ENCODE peak calls at places on chromosomes 12 and 14, in nine cellular contexts. G is brain microvascular endothelial cell; Q is stromal cell of bone marrow; I is ACHN; D is AG08396; L is NCI-H1105 treated with DMSO at 0.1 percent for 48 hours; O is stimulated activated naive CD8-positive, alpha-beta T cell treated with anti-CD3 and anti-CD28 coated beads, Interleukin-15, amount 100 ng/mL, for 72 hours; A is HuH-7.5; F is effector CD4-positive, alpha-beta T cell. T is an unnamed sample.

GRCh38 chr14:52080817-52081755 is 12.2 kb upstream of the NID2 start:
- DNase-seq in Q (peak; percentile 93), I (peak; percentile 93), F (no peak), A (no peak), O (no peak), L (peak; percentile 22), G (peak; percentile 96), D (peak; percentile 76), T (peak; percentile 81)

GRCh38 chr12:57085999-57086950 is 2.6 kb upstream of the NAB2 start:
- DNase-seq in G (peak; percentile 66), L (peak; percentile 42), F (peak; percentile 33), O (peak; percentile 49), D (peak; percentile 67), A (no peak), Q (peak; percentile 47), I (peak; percentile 89), T (peak; percentile 38)

GRCh38 chr14:77923131-77923933 is 123.4 kb downstream of the ADCK1 start:
- DNase-seq in F (no peak), A (no peak), Q (no peak), I (no peak), L (no peak), D (no peak), O (no peak), G (no peak), T (no peak)

GRCh38 chr14:99363051-99363450 is 91.1 kb upstream of the BCL11B start:
- DNase-seq in D (no peak), Q (no peak), G (no peak), A (no peak), I (no peak), O (no peak), F (no peak), L (no peak), T (no peak)

GRCh38 chr14:67766035-67766680 is 50.2 kb downstream of the ZFYVE26 start:
- DNase-seq in I (no peak), F (no peak), O (no peak), L (no peak), D (no peak), G (no peak), A (no peak), Q (no peak), T (no peak)

GRCh38 chr14:104989951-104990303 is 4.3 kb downstream of the CLBA1 start:
- DNase-seq in I (no peak), D (no peak), Q (no peak), G (no peak), A (no peak), F (no peak), L (no peak), O (no peak), T (no peak)

GRCh38 chr12:19771858-19772257 is 332.6 kb downstream of the AEBP2 start:
- DNase-seq in A (no peak), L (no peak), Q (peak; percentile 68), D (peak; percentile 49), G (peak; percentile 75), F (no peak), O (no peak), I (no peak), T (no peak)

GRCh38 chr12:117284160-117284559 is 77.3 kb downstream of the NOS1 start:
- DNase-seq in O (no peak), D (no peak), I (no peak), F (no peak), G (no peak), Q (no peak), A (no peak), L (peak; percentile 8), T (no peak)

GRCh38 chr12:109230193-109230592 is 78.9 kb downstream of the FOXN4 start:
- DNase-seq in F (no peak), O (no peak), D (no peak), A (no peak), G (no peak), L (no peak), I (no peak), Q (no peak), T (no peak)

GRCh38 chr14:64444984-64445845 is 20.1 kb upstream of the AKAP5 start:
- DNase-seq in A (no peak), L (no peak), Q (no peak), G (peak; percentile 88), D (peak; percentile 35), F (peak; percentile 12), I (peak; percentile 42), O (peak; percentile 67), T (no peak)

GRCh38 chr14:76768201-76768656 is 7.0 kb downstream of the VASH1 start:
- DNase-seq in I (no peak), F (peak; percentile 78), A (no peak), O (peak; percentile 66), L (no peak), D (peak; percentile 27), Q (no peak), G (no peak), T (no peak)

GRCh38 chr14:29078810-29079522 is 312.4 kb downstream of the FOXG1 start:
- DNase-seq in A (no peak), F (no peak), I (no peak), Q (no peak), G (no peak), L (no peak), O (no peak), D (no peak), T (no peak)

GRCh38 chr12:124318336-124319020 is 23.6 kb downstream of the RFLNA start:
- DNase-seq in Q (no peak), L (no peak), F (no peak), D (no peak), A (no peak), I (no peak), O (no peak), G (no peak), T (no peak)

GRCh38 chr12:52082026-52082667 is 2.6 kb downstream of the SMIM41 start:
- DNase-seq in I (no peak), Q (no peak), A (no peak), G (no peak), F (no peak), L (no peak), O (no peak), D (peak; percentile 60), T (no peak)

GRCh38 chr12:44509471-44509870 is 366.6 kb downstream of the NELL2 start:
- DNase-seq in G (peak; percentile 1), L (no peak), D (no peak), I (no peak), Q (no peak), A (no peak), O (no peak), F (no peak), T (no peak)

GRCh38 chr14:77011226-77011762 is 17.2 kb downstream of the IRF2BPL start:
- DNase-seq in D (no peak), Q (no peak), A (no peak), O (no peak), G (no peak), I (no peak), L (peak; percentile 50), F (no peak), T (peak; percentile 43)

GRCh38 chr14:106372870-106373657 is 846.7 kb downstream of the TMEM121 start:
- DNase-seq in G (no peak), Q (no peak), L (peak; percentile 83), F (peak; percentile 61), O (peak; percentile 89), D (no peak), A (peak; percentile 26), I (peak; percentile 53), T (peak; percentile 49)

GRCh38 chr12:121581681-121582439 is 1.0 kb upstream of the KDM2B start:
- DNase-seq in D (peak; percentile 68), O (no peak), L (no peak), A (no peak), Q (peak; percentile 46), G (no peak), I (no peak), F (no peak), T (no peak)

GRCh38 chr12:14935031-14935430 is 3.3 kb downstream of the ERP27 start:
- DNase-seq in A (no peak), D (no peak), I (peak; percentile 26), O (no peak), Q (no peak), L (no peak), G (no peak), F (no peak), T (no peak)

GRCh38 chr14:99734406-99735051 is 50.4 kb downstream of the CYP46A1 start:
- DNase-seq in O (no peak), L (no peak), G (no peak), A (no peak), Q (no peak), D (no peak), F (no peak), I (no peak), T (peak; percentile 12)

GRCh38 chr12:132428872-132429121 is 61.2 kb upstream of the FBRSL1 start:
- DNase-seq in F (no peak), D (no peak), I (no peak), Q (no peak), O (no peak), A (no peak), L (no peak), G (no peak), T (peak; percentile 50)

GRCh38 chr12:3135522-3136461 is 58.6 kb downstream of the TSPAN9 start:
- DNase-seq in Q (peak; percentile 53), O (peak; percentile 45), G (peak; percentile 61), F (no peak), I (peak; percentile 78), D (peak; percentile 82), L (peak; percentile 76), A (peak; percentile 94), T (peak; percentile 79)

GRCh38 chr12:106791531-106791930 is 17.0 kb downstream of the RIC8B start:
- DNase-seq in A (no peak), G (no peak), L (peak; percentile 88), I (no peak), D (no peak), Q (no peak), O (no peak), F (no peak), T (no peak)

GRCh38 chr14:44700694-44701093 is 193.6 kb upstream of the FSCB start:
- DNase-seq in Q (no peak), A (no peak), G (no peak), I (no peak), F (no peak), L (no peak), D (no peak), O (no peak), T (no peak)

GRCh38 chr12:45388545-45388944 is 172.7 kb downstream of the ANO6 start:
- DNase-seq in D (peak; percentile 59), A (no peak), G (peak; percentile 39), I (peak; percentile 67), Q (peak; percentile 40), L (peak; percentile 21), O (no peak), F (no peak), T (no peak)

GRCh38 chr12:122471324-122472226 is 29.2 kb downstream of the ZCCHC8 start:
- DNase-seq in G (no peak), Q (peak; percentile 68), O (no peak), F (no peak), I (peak; percentile 87), L (peak; percentile 56), A (no peak), D (peak; percentile 29), T (peak; percentile 65)

GRCh38 chr14:23564876-23565275 is 2.7 kb downstream of the AP1G2 start:
- DNase-seq in F (no peak), A (no peak), L (no peak), D (no peak), Q (no peak), I (no peak), O (no peak), G (no peak), T (no peak)

GRCh38 chr12:46244273-46244672 is 24.6 kb downstream of the SLC38A1 start:
- DNase-seq in D (no peak), O (no peak), A (no peak), Q (no peak), I (no peak), L (peak; percentile 18), G (no peak), F (no peak), T (no peak)

GRCh38 chr12:130932061-130932650 is 21.6 kb upstream of the ADGRD1 start:
- DNase-seq in L (no peak), D (no peak), O (no peak), F (no peak), A (no peak), I (no peak), G (no peak), Q (no peak), T (no peak)

GRCh38 chr12:98738002-98738401 is 92.9 kb downstream of the APAF1 start:
- DNase-seq in O (no peak), F (no peak), A (no peak), G (no peak), D (no peak), I (no peak), Q (no peak), L (no peak), T (no peak)

GRCh38 chr14:35401853-35402252 is 2.7 kb downstream of the NFKBIA start:
- DNase-seq in F (no peak), Q (no peak), G (no peak), O (no peak), I (no peak), L (no peak), D (no peak), A (no peak), T (no peak)